ENCODE peak calls at places on chromosomes 13 and 19, in nine cellular contexts. Z is fibroblast of mammary gland; W is ascending aorta; K is CD8-positive, alpha-beta T cell; S is uterus; T is brain microvascular endothelial cell; F is HFF-Myc; P is GM23338; V is AG10803. A is an unnamed sample.

GRCh38 chr19:10230155-10230903 is 802 bp downstream of the S1PR2 start:
- DNase-seq in Z (no peak), W (peak; percentile 75), K (peak; percentile 21), S (peak; percentile 80), T (no peak), F (no peak), P (peak; percentile 87), V (peak; percentile 48), A (peak; percentile 61)

GRCh38 chr13:39132286-39132685 is 94.0 kb downstream of the NHLRC3 start:
- DNase-seq in Z (peak; percentile 17), W (no peak), K (no peak), S (no peak), T (no peak), F (no peak), P (no peak), V (no peak), A (no peak)

GRCh38 chr13:38262211-38262610 is 87.4 kb upstream of the UFM1 start:
- DNase-seq in Z (peak; percentile 72), W (no peak), K (no peak), S (no peak), T (peak; percentile 47), F (no peak), P (no peak), V (peak; percentile 63), A (peak; percentile 55)

GRCh38 chr13:29922896-29923295 is 72.5 kb upstream of the UBL3 start:
- DNase-seq in Z (peak; percentile 84), W (no peak), K (no peak), S (no peak), T (peak; percentile 58), F (no peak), P (no peak), V (peak; percentile 79), A (peak; percentile 61)

GRCh38 chr19:51294211-51294976 is 17.1 kb upstream of the IGLON5 start:
- DNase-seq in Z (no peak), W (no peak), K (no peak), S (no peak), T (no peak), F (no peak), P (peak; percentile 36), V (no peak), A (no peak)

GRCh38 chr19:56133858-56134654 is 7.0 kb upstream of the ZNF444 start:
- DNase-seq in Z (peak; percentile 68), W (no peak), K (no peak), S (no peak), T (no peak), F (no peak), P (no peak), V (no peak), A (no peak)

GRCh38 chr19:23788415-23788814 is 29.7 kb upstream of the ZNF681 start:
- DNase-seq in Z (no peak), W (no peak), K (no peak), S (no peak), T (no peak), F (no peak), P (no peak), V (no peak), A (no peak)

GRCh38 chr13:41767801-41768200 is 193.1 kb downstream of the VWA8 start:
- DNase-seq in Z (peak; percentile 5), W (no peak), K (no peak), S (no peak), T (no peak), F (no peak), P (no peak), V (peak; percentile 26), A (peak; percentile 77)

GRCh38 chr13:85589021-85589420 is 210.2 kb downstream of the SLITRK6 start:
- DNase-seq in Z (no peak), W (no peak), K (no peak), S (no peak), T (no peak), F (no peak), P (no peak), V (no peak), A (no peak)

GRCh38 chr13:41633776-41634175 is 176.4 kb downstream of the RGCC start:
- DNase-seq in Z (no peak), W (no peak), K (no peak), S (no peak), T (no peak), F (no peak), P (peak; percentile 33), V (no peak), A (no peak)

GRCh38 chr13:79393564-79394249 is 12.3 kb downstream of the RBM26 start:
- DNase-seq in Z (no peak), W (no peak), K (no peak), S (no peak), T (peak; percentile 45), F (no peak), P (no peak), V (no peak), A (no peak)

GRCh38 chr13:48864100-48864499 is 111.6 kb upstream of the FNDC3A start:
- DNase-seq in Z (no peak), W (no peak), K (no peak), S (no peak), T (no peak), F (no peak), P (no peak), V (no peak), A (no peak)

GRCh38 chr13:32267836-32268439 is 47.2 kb downstream of the ZAR1L start:
- DNase-seq in Z (no peak), W (no peak), K (peak; percentile 21), S (no peak), T (no peak), F (no peak), P (peak; percentile 85), V (no peak), A (no peak)

GRCh38 chr19:3184847-3185481 is 766 bp upstream of the NCLN start:
- DNase-seq in Z (no peak), W (no peak), K (peak; percentile 50), S (no peak), T (peak; percentile 75), F (no peak), P (peak; percentile 82), V (no peak), A (peak; percentile 79)

GRCh38 chr19:15330801-15331418 is 1.4 kb downstream of the BRD4 start:
- DNase-seq in Z (peak; percentile 74), W (peak; percentile 76), K (no peak), S (no peak), T (peak; percentile 69), F (no peak), P (peak; percentile 63), V (peak; percentile 68), A (peak; percentile 69)

GRCh38 chr19:1064661-1065605 is 2.0 kb upstream of the ARHGAP45 start:
- DNase-seq in Z (peak; percentile 64), W (peak; percentile 81), K (peak; percentile 46), S (peak; percentile 51), T (no peak), F (no peak), P (peak; percentile 90), V (peak; percentile 54), A (peak; percentile 72)

GRCh38 chr19:1065606-1066109 is 1.3 kb upstream of the ARHGAP45 start:
- DNase-seq in Z (no peak), W (no peak), K (no peak), S (no peak), T (no peak), F (no peak), P (peak; percentile 53), V (no peak), A (no peak)

GRCh38 chr19:1067341-1068103 is 555 bp downstream of the ARHGAP45 start:
- DNase-seq in Z (no peak), W (no peak), K (peak; percentile 54), S (no peak), T (no peak), F (no peak), P (no peak), V (no peak), A (no peak)

GRCh38 chr19:1066748-1067340 is at the start of gene ARHGAP45:
- DNase-seq in Z (no peak), W (no peak), K (peak; percentile 66), S (no peak), T (no peak), F (no peak), P (peak; percentile 68), V (no peak), A (no peak)

DNA sequence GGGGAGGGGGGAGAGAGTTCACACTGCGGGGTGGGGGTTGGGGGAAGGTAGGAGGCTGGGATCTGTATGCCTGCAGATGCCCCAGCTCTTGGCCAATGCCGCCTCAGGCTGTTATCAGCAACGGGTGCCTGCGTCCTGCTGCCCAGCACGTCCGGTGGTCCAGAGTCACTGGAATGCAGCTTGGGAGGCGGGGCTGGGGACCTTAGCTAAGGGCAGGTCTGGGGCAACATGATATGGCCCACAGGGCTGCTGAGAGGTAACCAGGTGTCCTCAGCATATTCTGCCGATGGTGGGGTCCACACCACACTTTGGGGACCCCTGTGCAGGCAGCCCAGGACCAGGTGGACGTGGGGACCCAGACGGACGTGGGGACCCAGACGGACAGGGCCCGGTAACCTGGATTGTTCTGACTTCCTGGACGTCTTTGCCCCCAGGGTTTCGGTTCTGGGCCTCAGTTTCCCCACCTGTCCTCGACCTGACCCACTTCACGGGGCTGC is 668 bp upstream of the ARHGAP45 start:
- DNase-seq in Z (no peak), W (no peak), K (no peak), S (no peak), T (no peak), F (no peak), P (peak; percentile 62), V (no peak), A (no peak)
- H3K4me3 ChIP-seq in Z (no peak overlapping the region), W (peak overlapping the region; percentile 55), K (peak overlapping the region; percentile 89), S (no peak overlapping the region), T (no peak overlapping the region), F (no peak overlapping the region), P (peak overlapping the region; percentile 64), V (no peak overlapping the region), A (no peak overlapping the region)

GRCh38 chr13:97749174-97749573 is 204.3 kb upstream of the IPO5 start:
- DNase-seq in Z (peak; percentile 54), W (no peak), K (no peak), S (no peak), T (no peak), F (peak; percentile 1), P (peak; percentile 15), V (no peak), A (peak; percentile 39)
- TF ChIP-seq CTCF in Z (peak; percentile 34), W (no peak), K (no peak), S (no peak), T (peak; percentile 33), F (peak; percentile 27), P (no peak), V (no peak), A (peak; percentile 23)

DNA sequence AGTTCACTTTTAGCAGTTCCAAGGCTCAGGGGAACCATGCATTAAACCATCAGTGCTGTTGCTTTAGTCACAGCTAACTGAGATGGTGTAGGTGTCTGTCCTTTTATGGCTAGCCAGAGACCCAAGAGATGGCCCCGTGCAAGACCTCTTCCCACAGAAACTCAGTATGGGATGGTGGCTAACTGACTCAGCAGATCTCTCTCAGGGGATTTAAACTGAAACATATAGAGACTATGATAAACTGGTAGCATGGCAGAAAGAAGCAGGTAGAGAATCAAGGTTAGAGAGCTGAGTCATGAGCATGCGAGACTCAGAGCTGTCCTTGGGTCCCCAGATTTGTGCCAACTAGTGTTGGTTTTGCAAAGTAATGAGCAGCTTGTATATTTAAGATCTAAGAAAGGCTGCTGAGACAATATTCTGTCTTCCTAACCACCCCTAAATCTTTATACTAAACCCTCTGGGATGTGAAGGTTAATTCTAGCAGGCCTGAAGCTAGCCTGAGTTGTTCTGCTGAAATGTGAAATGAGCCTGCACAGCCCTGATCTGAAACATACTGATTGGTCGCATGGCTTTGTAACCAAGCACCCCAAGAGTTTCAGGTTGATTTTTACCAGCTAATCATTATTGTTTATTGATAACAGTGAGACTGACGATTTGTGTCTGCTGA is 6.5 kb upstream of the SCEL start:
- DNase-seq in Z (no peak), W (no peak), K (no peak), S (no peak), T (no peak), F (no peak), P (no peak), V (no peak), A (no peak)
- H3K4me3 ChIP-seq in Z (no peak overlapping the region), W (no peak overlapping the region), K (no peak overlapping the region), S (no peak overlapping the region), T (no peak overlapping the region), F (no peak overlapping the region), P (no peak overlapping the region), V (no peak overlapping the region), A (no peak overlapping the region)

GRCh38 chr13:36130542-36131214 is 504 bp downstream of the DCLK1 start:
- DNase-seq in Z (peak; percentile 20), W (peak; percentile 69), K (no peak), S (peak; percentile 34), T (no peak), F (no peak), P (peak; percentile 77), V (no peak), A (no peak)
- TF ChIP-seq CTCF in Z (no peak), W (no peak), K (no peak), S (no peak), T (no peak), F (no peak), P (no peak), V (no peak), A (no peak)